ENCODE peak calls at places on chromosomes 2 and 18, in six cellular contexts. K, H, R, W, I and O are unnamed samples.

GRCh38 chr2:12080360-12080759 is 333.9 kb downstream of the LPIN1 start:
- DNase-seq in I (no peak), H (no peak), R (no peak), W (no peak), K (no peak), O (no peak)

GRCh38 chr2:23843051-23843976 is 83.6 kb downstream of the ATAD2B start:
- DNase-seq in R (no peak), W (peak), H (no peak), K (peak), I (no peak), O (peak)

GRCh38 chr2:240423788-240424191 is 11.7 kb upstream of the GPC1 start:
- DNase-seq in R (no peak), H (peak), K (no peak), W (no peak), I (no peak), O (no peak)

GRCh38 chr2:225670111-225670974 is 270.8 kb downstream of the NYAP2 start:
- DNase-seq in I (no peak), W (peak), K (peak), H (no peak), R (no peak), O (peak)

GRCh38 chr2:207975910-207976309 is 49.4 kb downstream of the PLEKHM3 start:
- DNase-seq in W (no peak), I (no peak), R (no peak), H (no peak), K (no peak), O (no peak)

GRCh38 chr2:198283149-198283548 is 478.8 kb downstream of the PLCL1 start:
- DNase-seq in R (no peak), K (no peak), I (no peak), H (no peak), W (peak), O (no peak)

GRCh38 chr2:71008342-71008741 is 13.7 kb upstream of the TEX261 start:
- DNase-seq in R (no peak), W (no peak), H (peak), I (no peak), K (no peak), O (no peak)

GRCh38 chr2:37645363-37645762 is 26.1 kb downstream of the CDC42EP3 start:
- DNase-seq in R (no peak), K (no peak), I (no peak), W (peak), H (no peak), O (no peak)

GRCh38 chr2:65355190-65355831 is 77.1 kb downstream of the SPRED2 start:
- DNase-seq in I (no peak), W (peak), K (no peak), H (no peak), R (no peak), O (no peak)

GRCh38 chr2:224055101-224055500 is 16.0 kb upstream of the SERPINE2 start:
- DNase-seq in W (peak), H (no peak), R (no peak), I (no peak), K (no peak), O (no peak)

GRCh38 chr18:33584845-33585775 is 7.1 kb downstream of the ASXL3 start:
- DNase-seq in I (no peak), H (no peak), W (no peak), K (no peak), R (peak), O (no peak)

GRCh38 chr2:234954551-234954992 is 2.8 kb downstream of the SH3BP4 start:
- DNase-seq in H (peak), R (no peak), I (no peak), W (peak), K (no peak), O (no peak)

GRCh38 chr2:71778514-71779305 is 325.3 kb downstream of the DYSF start:
- DNase-seq in H (no peak), I (no peak), R (no peak), W (peak), K (no peak), O (no peak)

GRCh38 chr2:55047677-55048299 is 2.5 kb downstream of the RTN4 start:
- DNase-seq in W (peak), I (no peak), K (no peak), R (no peak), H (no peak), O (no peak)

GRCh38 chr2:98637401-98638144 is 29.2 kb downstream of the UNC50 start:
- DNase-seq in H (no peak), W (no peak), I (no peak), K (no peak), R (no peak), O (no peak)

GRCh38 chr2:171531836-171532450 is 9.7 kb downstream of the CYBRD1 start:
- DNase-seq in W (peak), K (no peak), H (no peak), R (no peak), I (no peak), O (peak)

GRCh38 chr2:119721462-119721861 is 38.3 kb upstream of the PTPN4 start:
- DNase-seq in H (no peak), I (no peak), W (no peak), K (no peak), R (no peak), O (no peak)

GRCh38 chr2:9481257-9481922 is 7.0 kb downstream of the IAH1 start:
- DNase-seq in I (no peak), K (no peak), R (no peak), W (peak), H (no peak), O (no peak)

GRCh38 chr2:152513681-152514080 is 178.7 kb downstream of the FMNL2 start:
- DNase-seq in W (peak), I (no peak), H (no peak), R (no peak), K (no peak), O (no peak)

GRCh38 chr2:224046752-224047151 is 7.7 kb upstream of the SERPINE2 start:
- DNase-seq in H (no peak), I (no peak), W (peak), R (no peak), K (no peak), O (no peak)

GRCh38 chr2:113895301-113895700 is 5.4 kb downstream of the ACTR3 start:
- DNase-seq in I (no peak), R (no peak), W (peak), H (no peak), K (no peak), O (no peak)

GRCh38 chr18:10936211-10937053 is 212.9 kb downstream of the PIEZO2 start:
- DNase-seq in H (no peak), K (peak), R (no peak), W (peak), I (no peak), O (no peak)

GRCh38 chr18:60865801-60866200 is 467.4 kb upstream of the CDH20 start:
- DNase-seq in H (no peak), R (peak), K (no peak), W (no peak), I (no peak), O (no peak)

GRCh38 chr2:37189452-37190153 is 1.1 kb upstream of the SULT6B1 start:
- DNase-seq in R (no peak), I (no peak), K (peak), W (peak), H (peak), O (peak)

GRCh38 chr2:218257390-218257981 is 3.3 kb upstream of the GPBAR1 start:
- DNase-seq in K (no peak), I (peak), W (peak), R (no peak), H (no peak), O (no peak)

GRCh38 chr2:67130526-67131309 is 266.4 kb upstream of the ETAA1 start:
- DNase-seq in R (no peak), W (peak), I (no peak), K (no peak), H (no peak), O (no peak)